ENCODE peak calls at places on chromosomes 16 and 17, in eight cellular contexts. X is PC-3, C is astrocyte of the cerebellum, N is cardiac muscle cell, S is AG04450, F is neural progenitor cell, W is OCI-LY7, I is fibroblast of lung. U is an unnamed sample.

GRCh38 chr17:81022371-81022729 is 12.6 kb upstream of the BAIAP2 start:
- DNase-seq in C (no peak), I (no peak), W (no peak), S (no peak), X (no peak), F (no peak), N (no peak), U (no peak)

GRCh38 chr17:7857724-7858486 is at the start of gene CYB5D1:
- DNase-seq in S (peak), F (peak), W (peak), C (no peak), N (peak), X (peak), I (peak), U (peak)

GRCh38 chr17:40303706-40304450 is 5.1 kb upstream of the RARA start:
- DNase-seq in X (no peak), W (no peak), I (peak), F (no peak), S (no peak), N (no peak), C (peak), U (peak)

GRCh38 chr17:46862949-46863348 is 11.6 kb downstream of the WNT9B start:
- DNase-seq in C (no peak), W (no peak), F (peak), N (no peak), X (no peak), S (no peak), I (no peak), U (no peak)

GRCh38 chr16:31461201-31461920 is 2.1 kb downstream of the ARMC5 start:
- DNase-seq in X (no peak), F (no peak), C (no peak), I (no peak), S (no peak), N (no peak), W (no peak), U (no peak)

GRCh38 chr16:720507-720989 is 398 bp upstream of the ANTKMT start:
- DNase-seq in N (peak), W (no peak), X (peak), S (no peak), C (no peak), I (peak), F (peak), U (no peak)

GRCh38 chr17:57329380-57330214 is 73.3 kb downstream of the MSI2 start:
- DNase-seq in X (no peak), I (peak), C (no peak), N (peak), S (no peak), W (no peak), F (no peak), U (no peak)

GRCh38 chr17:67562036-67562435 is 155.7 kb upstream of the NOL11 start:
- DNase-seq in N (no peak), C (no peak), F (no peak), W (no peak), X (no peak), I (no peak), S (no peak), U (no peak)

GRCh38 chr17:82440991-82441627 is 9.4 kb downstream of the CYBC1 start:
- DNase-seq in W (peak), F (no peak), I (peak), C (no peak), S (no peak), N (no peak), X (no peak), U (no peak)

GRCh38 chr16:3099732-3100499 is 822 bp upstream of the ZSCAN10 start:
- DNase-seq in I (peak), F (peak), W (peak), N (peak), X (peak), C (peak), S (peak), U (peak)

GRCh38 chr17:58538801-58539410 is 24.5 kb upstream of the MTMR4 start:
- DNase-seq in I (no peak), C (no peak), W (no peak), N (peak), X (no peak), F (no peak), S (no peak), U (no peak)

GRCh38 chr17:34154916-34155730 is 100.0 kb upstream of the CCL2 start:
- DNase-seq in I (no peak), F (peak), C (no peak), N (no peak), X (no peak), W (no peak), S (no peak), U (no peak)

GRCh38 chr17:81996757-81997441 is 19.5 kb downstream of the ASPSCR1 start:
- DNase-seq in X (no peak), N (no peak), I (no peak), C (no peak), S (no peak), W (no peak), F (no peak), U (no peak)

GRCh38 chr17:42843358-42843934 is 934 bp upstream of the AOC2 start:
- DNase-seq in F (peak), N (peak), C (peak), X (peak), S (peak), I (peak), W (peak), U (peak)

GRCh38 chr17:4658478-4659305 is 17.2 kb upstream of the ALOX15 start:
- DNase-seq in F (no peak), X (no peak), I (peak), W (no peak), N (no peak), S (peak), C (no peak), U (peak)

GRCh38 chr17:47990962-47991731 is 20.2 kb downstream of the CDK5RAP3 start:
- DNase-seq in S (no peak), I (peak), X (no peak), N (no peak), F (peak), C (no peak), W (no peak), U (no peak)

GRCh38 chr17:921161-921560 is 58.4 kb downstream of the NXN start:
- DNase-seq in W (no peak), N (no peak), S (no peak), C (peak), I (peak), F (no peak), X (peak), U (peak)

GRCh38 chr16:10729649-10730048 is 14.0 kb upstream of the NUBP1 start:
- DNase-seq in I (peak), W (no peak), C (no peak), X (peak), N (no peak), F (peak), S (no peak), U (peak)

GRCh38 chr17:81482673-81483072 is 29.9 kb downstream of the ACTG1 start:
- DNase-seq in X (no peak), F (no peak), C (no peak), W (no peak), S (no peak), N (no peak), I (no peak), U (no peak)

GRCh38 chr17:44308320-44308818 is at the start of gene RUNDC3A:
- DNase-seq in N (peak), S (no peak), W (peak), I (peak), F (peak), X (peak), C (peak), U (peak)

GRCh38 chr16:56861092-56861610 is 3.9 kb upstream of the SLC12A3 start:
- DNase-seq in W (peak), X (no peak), S (no peak), F (peak), C (no peak), I (peak), N (peak), U (no peak)

GRCh38 chr16:50238868-50239301 is 27.5 kb upstream of the ADCY7 start:
- DNase-seq in W (no peak), S (no peak), C (no peak), F (no peak), X (no peak), I (no peak), N (no peak), U (no peak)

GRCh38 chr16:86929149-86929871 is 351.0 kb downstream of the FOXL1 start:
- DNase-seq in W (no peak), S (peak), C (peak), F (no peak), N (peak), I (peak), X (no peak), U (peak)

GRCh38 chr16:66127459-66128362 is 238.8 kb upstream of the CDH5 start:
- DNase-seq in N (peak), F (peak), I (no peak), S (no peak), X (peak), W (no peak), C (no peak), U (no peak)

GRCh38 chr16:49049191-49049590 is 232.4 kb downstream of the CBLN1 start:
- DNase-seq in S (no peak), F (no peak), X (no peak), N (no peak), I (no peak), C (no peak), W (no peak), U (no peak)

GRCh38 chr17:29115906-29116651 is 64.1 kb downstream of the MYO18A start:
- DNase-seq in I (peak), S (no peak), W (peak), F (peak), N (peak), X (peak), C (no peak), U (peak)

DNA sequence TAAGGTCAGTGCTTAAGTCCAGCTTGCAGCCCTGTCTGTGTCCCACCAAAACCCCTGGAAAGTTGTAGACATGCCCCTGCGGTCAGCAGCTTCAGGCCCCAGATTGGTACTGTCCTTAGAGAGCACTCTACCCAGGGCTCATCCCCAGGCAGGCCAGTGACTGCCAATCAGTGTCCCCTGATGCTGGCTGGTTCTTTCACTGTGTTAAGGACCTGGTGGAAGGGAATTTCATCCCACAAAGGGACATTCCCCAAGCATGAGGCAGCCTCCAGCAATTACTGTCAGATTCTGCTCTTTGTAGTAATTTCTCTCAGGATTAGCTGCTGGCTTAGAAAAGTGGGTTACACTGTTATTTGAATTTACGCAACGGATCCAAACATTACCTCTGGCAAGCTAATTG is 5.8 kb downstream of the IRX6 start:
- DNase-seq in C (no peak), F (peak), N (no peak), S (no peak), I (no peak), X (no peak), W (no peak), U (no peak)
- TF ChIP-seq CTCF in C (no peak), F (no peak), N (no peak), S (no peak), I (no peak), X (no peak), W (no peak), U (no peak)

GRCh38 chr16:88588148-88588547 is 17.9 kb downstream of the ZC3H18 start:
- DNase-seq in N (no peak), W (no peak), F (no peak), S (no peak), I (no peak), C (no peak), X (no peak), U (no peak)
- H3K4me3 ChIP-seq in N (no peak), W (no peak), F (no peak), S (no peak), I (no peak), C (no peak), X (no peak), U (no peak)

GRCh38 chr17:19237389-19238166 is 412 bp downstream of the EPN2 start:
- DNase-seq in S (no peak), C (no peak), X (no peak), W (no peak), I (no peak), N (peak), F (peak), U (no peak)
- TF ChIP-seq CTCF in S (no peak), C (no peak), X (no peak), W (peak), I (no peak), N (peak), F (peak), U (no peak)

GRCh38 chr16:54281535-54282201 is 4.9 kb downstream of the IRX3 start:
- DNase-seq in W (no peak), C (no peak), I (no peak), N (peak), S (no peak), X (no peak), F (peak), U (no peak)

GRCh38 chr16:54282202-54282922 is 4.2 kb downstream of the IRX3 start:
- DNase-seq in I (no peak), C (peak), X (peak), S (no peak), N (peak), F (peak), W (no peak), U (peak)

GRCh38 chr16:54284319-54284930 is 2.2 kb downstream of the IRX3 start:
- DNase-seq in W (no peak), X (no peak), N (peak), F (peak), I (no peak), C (no peak), S (no peak), U (peak)

GRCh38 chr16:54283735-54284318 is 2.8 kb downstream of the IRX3 start:
- DNase-seq in X (no peak), F (peak), N (no peak), W (no peak), I (no peak), C (no peak), S (no peak), U (peak)

GRCh38 chr16:54282923-54283734 is 3.5 kb downstream of the IRX3 start:
- DNase-seq in N (peak), C (no peak), S (no peak), W (no peak), X (no peak), F (peak), I (no peak), U (no peak)
- H3K4me3 ChIP-seq in N (peak), C (peak), S (no peak), W (no peak), X (no peak), F (peak), I (no peak), U (peak)